ENCODE peak calls at places on chromosomes 1 and 21, in eight cellular contexts. One of them, this sample, is unnamed.
A peak's percentile ranks its signal among the peaks of the same experiment; 100 is the strongest.

GRCh38 chr1:214547747-214548146 is 3.7 kb downstream of the PTPN14 start:
- DNase-seq in NCI-H1092: no peak
- DNase-seq in activated CD4-positive, alpha-beta T cell treated with anti-CD3 and anti-CD28 coated beads for 4 hours: no peak
- DNase-seq in memory B cell: no peak
- DNase-seq in HT1080: peak; percentile 42
- DNase-seq in tibial nerve: no peak
- DNase-seq in uterus: no peak
- DNase-seq in GM03348: no peak
- DNase-seq in this sample: no peak

GRCh38 chr21:36918291-36918690 is 48.2 kb downstream of the HLCS start:
- DNase-seq in NCI-H1092: no peak
- DNase-seq in activated CD4-positive, alpha-beta T cell treated with anti-CD3 and anti-CD28 coated beads for 4 hours: no peak
- DNase-seq in memory B cell: no peak
- DNase-seq in HT1080: no peak
- DNase-seq in tibial nerve: no peak
- DNase-seq in uterus: no peak
- DNase-seq in GM03348: no peak
- DNase-seq in this sample: no peak

GRCh38 chr1:23980006-23980724 is at the start of gene SRSF10:
- DNase-seq in NCI-H1092: peak; percentile 100
- DNase-seq in activated CD4-positive, alpha-beta T cell treated with anti-CD3 and anti-CD28 coated beads for 4 hours: peak; percentile 98
- DNase-seq in memory B cell: peak; percentile 96
- DNase-seq in HT1080: peak; percentile 99
- DNase-seq in tibial nerve: peak; percentile 95
- DNase-seq in uterus: peak; percentile 98
- DNase-seq in GM03348: peak; percentile 98
- DNase-seq in this sample: peak; percentile 99

GRCh38 chr21:25639922-25640670 is 1.0 kb downstream of the JAM2 start:
- DNase-seq in NCI-H1092: no peak
- DNase-seq in activated CD4-positive, alpha-beta T cell treated with anti-CD3 and anti-CD28 coated beads for 4 hours: no peak
- DNase-seq in memory B cell: peak; percentile 11
- DNase-seq in HT1080: no peak
- DNase-seq in tibial nerve: peak; percentile 21
- DNase-seq in uterus: peak; percentile 43
- DNase-seq in GM03348: peak; percentile 24
- DNase-seq in this sample: peak; percentile 69

GRCh38 chr1:11450310-11450709 is 28.6 kb upstream of the DISP3 start:
- DNase-seq in NCI-H1092: no peak
- DNase-seq in activated CD4-positive, alpha-beta T cell treated with anti-CD3 and anti-CD28 coated beads for 4 hours: no peak
- DNase-seq in memory B cell: no peak
- DNase-seq in HT1080: no peak
- DNase-seq in tibial nerve: no peak
- DNase-seq in uterus: no peak
- DNase-seq in GM03348: no peak
- DNase-seq in this sample: no peak

GRCh38 chr1:24551290-24551859 is 4.5 kb upstream of the NCMAP start:
- DNase-seq in NCI-H1092: no peak
- DNase-seq in activated CD4-positive, alpha-beta T cell treated with anti-CD3 and anti-CD28 coated beads for 4 hours: no peak
- DNase-seq in memory B cell: no peak
- DNase-seq in HT1080: no peak
- DNase-seq in tibial nerve: no peak
- DNase-seq in uterus: no peak
- DNase-seq in GM03348: no peak
- DNase-seq in this sample: no peak

GRCh38 chr1:165073402-165074007 is 283.0 kb downstream of the LMX1A start:
- DNase-seq in NCI-H1092: peak; percentile 22
- DNase-seq in activated CD4-positive, alpha-beta T cell treated with anti-CD3 and anti-CD28 coated beads for 4 hours: no peak
- DNase-seq in memory B cell: no peak
- DNase-seq in HT1080: peak; percentile 25
- DNase-seq in tibial nerve: no peak
- DNase-seq in uterus: peak; percentile 33
- DNase-seq in GM03348: peak; percentile 76
- DNase-seq in this sample: peak; percentile 69

GRCh38 chr1:190940951-190941350 is 463.3 kb upstream of the BRINP3 start:
- DNase-seq in NCI-H1092: no peak
- DNase-seq in activated CD4-positive, alpha-beta T cell treated with anti-CD3 and anti-CD28 coated beads for 4 hours: no peak
- DNase-seq in memory B cell: no peak
- DNase-seq in HT1080: no peak
- DNase-seq in tibial nerve: no peak
- DNase-seq in uterus: no peak
- DNase-seq in GM03348: no peak
- DNase-seq in this sample: no peak

GRCh38 chr1:21670956-21671902 is 2.1 kb upstream of the RAP1GAP start:
- DNase-seq in NCI-H1092: no peak
- DNase-seq in activated CD4-positive, alpha-beta T cell treated with anti-CD3 and anti-CD28 coated beads for 4 hours: no peak
- DNase-seq in memory B cell: no peak
- DNase-seq in HT1080: no peak
- DNase-seq in tibial nerve: no peak
- DNase-seq in uterus: no peak
- DNase-seq in GM03348: no peak
- DNase-seq in this sample: no peak

GRCh38 chr21:26964379-26964778 is 2.5 kb downstream of the ADAMTS5 start:
- DNase-seq in NCI-H1092: no peak
- DNase-seq in activated CD4-positive, alpha-beta T cell treated with anti-CD3 and anti-CD28 coated beads for 4 hours: no peak
- DNase-seq in memory B cell: no peak
- DNase-seq in HT1080: no peak
- DNase-seq in tibial nerve: peak; percentile 15
- DNase-seq in uterus: peak; percentile 90
- DNase-seq in GM03348: peak; percentile 77
- DNase-seq in this sample: no peak

GRCh38 chr1:53037159-53037558 is 24.9 kb upstream of the PODN start:
- DNase-seq in NCI-H1092: no peak
- DNase-seq in activated CD4-positive, alpha-beta T cell treated with anti-CD3 and anti-CD28 coated beads for 4 hours: no peak
- DNase-seq in memory B cell: no peak
- DNase-seq in HT1080: no peak
- DNase-seq in tibial nerve: no peak
- DNase-seq in uterus: no peak
- DNase-seq in GM03348: no peak
- DNase-seq in this sample: no peak

GRCh38 chr1:200653022-200653462 is 16.7 kb downstream of the DDX59 start:
- DNase-seq in NCI-H1092: no peak
- DNase-seq in activated CD4-positive, alpha-beta T cell treated with anti-CD3 and anti-CD28 coated beads for 4 hours: no peak
- DNase-seq in memory B cell: no peak
- DNase-seq in HT1080: no peak
- DNase-seq in tibial nerve: no peak
- DNase-seq in uterus: no peak
- DNase-seq in GM03348: no peak
- DNase-seq in this sample: no peak

GRCh38 chr1:227780101-227781044 is 35.1 kb upstream of the PRSS38 start:
- DNase-seq in NCI-H1092: no peak
- DNase-seq in activated CD4-positive, alpha-beta T cell treated with anti-CD3 and anti-CD28 coated beads for 4 hours: no peak
- DNase-seq in memory B cell: no peak
- DNase-seq in HT1080: no peak
- DNase-seq in tibial nerve: peak; percentile 4
- DNase-seq in uterus: no peak
- DNase-seq in GM03348: no peak
- DNase-seq in this sample: peak; percentile 10

GRCh38 chr1:95386371-95386770 is 152.4 kb downstream of the RWDD3 start:
- DNase-seq in NCI-H1092: no peak
- DNase-seq in activated CD4-positive, alpha-beta T cell treated with anti-CD3 and anti-CD28 coated beads for 4 hours: no peak
- DNase-seq in memory B cell: no peak
- DNase-seq in HT1080: no peak
- DNase-seq in tibial nerve: no peak
- DNase-seq in uterus: no peak
- DNase-seq in GM03348: no peak
- DNase-seq in this sample: peak; percentile 53

GRCh38 chr1:42692461-42692860 is 10.2 kb downstream of the YBX1 start:
- DNase-seq in NCI-H1092: no peak
- DNase-seq in activated CD4-positive, alpha-beta T cell treated with anti-CD3 and anti-CD28 coated beads for 4 hours: no peak
- DNase-seq in memory B cell: no peak
- DNase-seq in HT1080: no peak
- DNase-seq in tibial nerve: no peak
- DNase-seq in uterus: no peak
- DNase-seq in GM03348: no peak
- DNase-seq in this sample: no peak

GRCh38 chr1:19815801-19816736 is 986 bp upstream of the RNF186 start:
- DNase-seq in NCI-H1092: peak; percentile 30
- DNase-seq in activated CD4-positive, alpha-beta T cell treated with anti-CD3 and anti-CD28 coated beads for 4 hours: no peak
- DNase-seq in memory B cell: no peak
- DNase-seq in HT1080: no peak
- DNase-seq in tibial nerve: no peak
- DNase-seq in uterus: no peak
- DNase-seq in GM03348: no peak
- DNase-seq in this sample: no peak

GRCh38 chr1:197671140-197671539 is 104.1 kb downstream of the DENND1B start:
- DNase-seq in NCI-H1092: no peak
- DNase-seq in activated CD4-positive, alpha-beta T cell treated with anti-CD3 and anti-CD28 coated beads for 4 hours: no peak
- DNase-seq in memory B cell: no peak
- DNase-seq in HT1080: no peak
- DNase-seq in tibial nerve: no peak
- DNase-seq in uterus: no peak
- DNase-seq in GM03348: peak; percentile 9
- DNase-seq in this sample: no peak

GRCh38 chr21:22575165-22575584 is 1577.0 kb downstream of the NCAM2 start:
- DNase-seq in NCI-H1092: peak; percentile 27
- DNase-seq in activated CD4-positive, alpha-beta T cell treated with anti-CD3 and anti-CD28 coated beads for 4 hours: no peak
- DNase-seq in memory B cell: no peak
- DNase-seq in HT1080: peak; percentile 72
- DNase-seq in tibial nerve: no peak
- DNase-seq in uterus: no peak
- DNase-seq in GM03348: no peak
- DNase-seq in this sample: peak; percentile 75

GRCh38 chr1:99305626-99306025 is 41.3 kb downstream of the PLPPR4 start:
- DNase-seq in NCI-H1092: no peak
- DNase-seq in activated CD4-positive, alpha-beta T cell treated with anti-CD3 and anti-CD28 coated beads for 4 hours: no peak
- DNase-seq in memory B cell: no peak
- DNase-seq in HT1080: peak; percentile 63
- DNase-seq in tibial nerve: no peak
- DNase-seq in uterus: no peak
- DNase-seq in GM03348: peak; percentile 24
- DNase-seq in this sample: no peak

GRCh38 chr21:38843806-38844479 is 38.2 kb downstream of the ETS2 start:
- DNase-seq in NCI-H1092: no peak
- DNase-seq in activated CD4-positive, alpha-beta T cell treated with anti-CD3 and anti-CD28 coated beads for 4 hours: no peak
- DNase-seq in memory B cell: no peak
- DNase-seq in HT1080: no peak
- DNase-seq in tibial nerve: no peak
- DNase-seq in uterus: no peak
- DNase-seq in GM03348: peak; percentile 42
- DNase-seq in this sample: no peak

GRCh38 chr1:7549277-7549676 is 221.8 kb upstream of the VAMP3 start:
- DNase-seq in NCI-H1092: no peak
- DNase-seq in activated CD4-positive, alpha-beta T cell treated with anti-CD3 and anti-CD28 coated beads for 4 hours: no peak
- DNase-seq in memory B cell: no peak
- DNase-seq in HT1080: peak; percentile 94
- DNase-seq in tibial nerve: no peak
- DNase-seq in uterus: peak; percentile 31
- DNase-seq in GM03348: peak; percentile 60
- DNase-seq in this sample: no peak